ENCODE peak calls at places on chromosome 13, in nine cellular contexts. One of them, this sample, is unnamed.

GRCh38 chr13:36919206-36919832 is 719 bp downstream of the SMAD9 start:
- DNase-seq in thoracic aorta: peak
- DNase-seq in cardiac muscle cell: peak
- DNase-seq in breast epithelium: no peak
- DNase-seq in suprapubic skin: no peak
- DNase-seq in mucosa of descending colon: peak
- DNase-seq in BJ: no peak
- DNase-seq in aorta: peak
- DNase-seq in esophagus squamous epithelium: no peak
- DNase-seq in this sample: peak

GRCh38 chr13:47126432-47126831 is 229.6 kb upstream of the HTR2A start:
- DNase-seq in esophagus squamous epithelium: no peak
- DNase-seq in BJ: no peak
- DNase-seq in cardiac muscle cell: peak
- DNase-seq in thoracic aorta: no peak
- DNase-seq in aorta: no peak
- DNase-seq in suprapubic skin: no peak
- DNase-seq in mucosa of descending colon: no peak
- DNase-seq in breast epithelium: no peak
- DNase-seq in this sample: no peak

GRCh38 chr13:110361365-110361911 is 54.4 kb downstream of the COL4A2 start:
- DNase-seq in cardiac muscle cell: peak
- DNase-seq in esophagus squamous epithelium: no peak
- DNase-seq in breast epithelium: no peak
- DNase-seq in mucosa of descending colon: no peak
- DNase-seq in BJ: no peak
- DNase-seq in thoracic aorta: peak
- DNase-seq in aorta: peak
- DNase-seq in suprapubic skin: peak
- DNase-seq in this sample: peak

GRCh38 chr13:74040200-74040599 is 94.0 kb downstream of the KLF12 start:
- DNase-seq in BJ: no peak
- DNase-seq in breast epithelium: no peak
- DNase-seq in cardiac muscle cell: peak
- DNase-seq in mucosa of descending colon: peak
- DNase-seq in thoracic aorta: no peak
- DNase-seq in aorta: no peak
- DNase-seq in suprapubic skin: no peak
- DNase-seq in esophagus squamous epithelium: no peak
- DNase-seq in this sample: peak

GRCh38 chr13:20968745-20969144 is 66.2 kb upstream of the XPO4 start:
- DNase-seq in breast epithelium: no peak
- DNase-seq in BJ: no peak
- DNase-seq in thoracic aorta: no peak
- DNase-seq in suprapubic skin: no peak
- DNase-seq in esophagus squamous epithelium: no peak
- DNase-seq in mucosa of descending colon: no peak
- DNase-seq in aorta: no peak
- DNase-seq in cardiac muscle cell: no peak
- DNase-seq in this sample: no peak

GRCh38 chr13:96900992-96901391 is 93.3 kb downstream of the OXGR1 start:
- DNase-seq in aorta: no peak
- DNase-seq in mucosa of descending colon: no peak
- DNase-seq in cardiac muscle cell: no peak
- DNase-seq in breast epithelium: no peak
- DNase-seq in esophagus squamous epithelium: no peak
- DNase-seq in suprapubic skin: no peak
- DNase-seq in BJ: no peak
- DNase-seq in thoracic aorta: no peak
- DNase-seq in this sample: no peak

GRCh38 chr13:110475550-110476219 is 85.8 kb downstream of the RAB20 start:
- DNase-seq in BJ: no peak
- DNase-seq in mucosa of descending colon: no peak
- DNase-seq in esophagus squamous epithelium: no peak
- DNase-seq in thoracic aorta: no peak
- DNase-seq in suprapubic skin: no peak
- DNase-seq in cardiac muscle cell: no peak
- DNase-seq in aorta: no peak
- DNase-seq in breast epithelium: no peak
- DNase-seq in this sample: no peak

GRCh38 chr13:64278493-64278892 is 2862.8 kb upstream of the PCDH20 start:
- DNase-seq in suprapubic skin: no peak
- DNase-seq in thoracic aorta: no peak
- DNase-seq in esophagus squamous epithelium: no peak
- DNase-seq in aorta: no peak
- DNase-seq in mucosa of descending colon: no peak
- DNase-seq in breast epithelium: no peak
- DNase-seq in cardiac muscle cell: peak
- DNase-seq in BJ: peak
- DNase-seq in this sample: no peak

GRCh38 chr13:110442946-110443632 is 118.4 kb downstream of the RAB20 start:
- DNase-seq in esophagus squamous epithelium: no peak
- DNase-seq in cardiac muscle cell: peak
- DNase-seq in breast epithelium: no peak
- DNase-seq in BJ: no peak
- DNase-seq in mucosa of descending colon: no peak
- DNase-seq in aorta: no peak
- DNase-seq in thoracic aorta: no peak
- DNase-seq in suprapubic skin: no peak
- DNase-seq in this sample: no peak

GRCh38 chr13:110888390-110888789 is 26.5 kb downstream of the ANKRD10 start:
- DNase-seq in suprapubic skin: no peak
- DNase-seq in BJ: no peak
- DNase-seq in cardiac muscle cell: no peak
- DNase-seq in mucosa of descending colon: no peak
- DNase-seq in breast epithelium: no peak
- DNase-seq in thoracic aorta: no peak
- DNase-seq in esophagus squamous epithelium: no peak
- DNase-seq in aorta: no peak
- DNase-seq in this sample: no peak

GRCh38 chr13:89925107-89925506 is 1422.4 kb upstream of the MIR17HG start:
- DNase-seq in BJ: no peak
- DNase-seq in cardiac muscle cell: peak
- DNase-seq in aorta: no peak
- DNase-seq in suprapubic skin: no peak
- DNase-seq in esophagus squamous epithelium: no peak
- DNase-seq in mucosa of descending colon: peak
- DNase-seq in thoracic aorta: no peak
- DNase-seq in breast epithelium: no peak
- DNase-seq in this sample: no peak

GRCh38 chr13:39684531-39685137 is 29.2 kb downstream of the COG6 start:
- DNase-seq in mucosa of descending colon: no peak
- DNase-seq in cardiac muscle cell: peak
- DNase-seq in suprapubic skin: no peak
- DNase-seq in breast epithelium: no peak
- DNase-seq in aorta: no peak
- DNase-seq in BJ: peak
- DNase-seq in esophagus squamous epithelium: no peak
- DNase-seq in thoracic aorta: no peak
- DNase-seq in this sample: no peak

GRCh38 chr13:49865174-49865573 is 71.0 kb downstream of the SPRYD7 start:
- DNase-seq in esophagus squamous epithelium: no peak
- DNase-seq in cardiac muscle cell: no peak
- DNase-seq in mucosa of descending colon: no peak
- DNase-seq in breast epithelium: no peak
- DNase-seq in aorta: no peak
- DNase-seq in thoracic aorta: no peak
- DNase-seq in suprapubic skin: no peak
- DNase-seq in BJ: no peak
- DNase-seq in this sample: no peak

GRCh38 chr13:49855930-49856329 is 63.4 kb upstream of the KPNA3 start:
- DNase-seq in thoracic aorta: no peak
- DNase-seq in suprapubic skin: no peak
- DNase-seq in breast epithelium: no peak
- DNase-seq in mucosa of descending colon: no peak
- DNase-seq in aorta: no peak
- DNase-seq in esophagus squamous epithelium: no peak
- DNase-seq in BJ: no peak
- DNase-seq in cardiac muscle cell: no peak
- DNase-seq in this sample: no peak

GRCh38 chr13:49858183-49858856 is 65.8 kb upstream of the KPNA3 start:
- DNase-seq in thoracic aorta: no peak
- DNase-seq in mucosa of descending colon: no peak
- DNase-seq in suprapubic skin: no peak
- DNase-seq in cardiac muscle cell: peak
- DNase-seq in esophagus squamous epithelium: no peak
- DNase-seq in aorta: no peak
- DNase-seq in breast epithelium: no peak
- DNase-seq in BJ: peak
- DNase-seq in this sample: no peak

DNA sequence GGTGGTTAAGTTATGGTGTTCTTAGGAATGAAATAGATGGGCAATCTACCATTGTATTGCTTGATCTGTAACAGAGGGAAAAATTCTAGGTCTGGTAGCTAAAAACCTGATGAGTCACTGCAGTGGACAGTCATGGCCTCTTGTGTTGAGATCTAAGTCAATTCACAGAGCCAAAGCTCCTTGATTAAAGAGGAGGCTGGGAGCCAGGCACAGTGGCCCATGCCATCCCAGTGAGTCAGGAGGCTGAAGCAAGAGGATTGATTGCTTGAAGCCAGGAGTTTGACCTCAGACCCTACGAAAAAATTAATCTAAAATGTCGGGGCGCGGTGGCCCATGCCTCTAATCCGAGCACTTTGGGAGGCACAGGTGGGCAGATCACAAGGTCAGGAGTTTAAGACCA is 67.1 kb upstream of the KPNA3 start:
- DNase-seq in BJ: peak
- DNase-seq in thoracic aorta: no peak
- DNase-seq in suprapubic skin: no peak
- DNase-seq in esophagus squamous epithelium: no peak
- DNase-seq in mucosa of descending colon: no peak
- DNase-seq in aorta: no peak
- DNase-seq in breast epithelium: no peak
- DNase-seq in cardiac muscle cell: peak
- DNase-seq in this sample: no peak
- H3K4me3 ChIP-seq in BJ: no peak
- H3K4me3 ChIP-seq in thoracic aorta: no peak
- H3K4me3 ChIP-seq in suprapubic skin: no peak
- H3K4me3 ChIP-seq in esophagus squamous epithelium: no peak
- H3K4me3 ChIP-seq in mucosa of descending colon: no peak
- H3K4me3 ChIP-seq in aorta: no peak
- H3K4me3 ChIP-seq in breast epithelium: no peak
- H3K4me3 ChIP-seq in cardiac muscle cell: no peak
- H3K4me3 ChIP-seq in this sample: no peak

GRCh38 chr13:114166381-114167131 is 12.5 kb upstream of the CFAP97D2 start:
- DNase-seq in breast epithelium: no peak
- DNase-seq in thoracic aorta: no peak
- DNase-seq in BJ: no peak
- DNase-seq in esophagus squamous epithelium: no peak
- DNase-seq in mucosa of descending colon: no peak
- DNase-seq in cardiac muscle cell: no peak
- DNase-seq in aorta: peak
- DNase-seq in suprapubic skin: no peak
- DNase-seq in this sample: peak
- H3K4me3 ChIP-seq in breast epithelium: peak
- H3K4me3 ChIP-seq in thoracic aorta: peak
- H3K4me3 ChIP-seq in BJ: no peak
- H3K4me3 ChIP-seq in esophagus squamous epithelium: no peak
- H3K4me3 ChIP-seq in mucosa of descending colon: no peak
- H3K4me3 ChIP-seq in cardiac muscle cell: no peak
- H3K4me3 ChIP-seq in aorta: no peak
- H3K4me3 ChIP-seq in suprapubic skin: no peak
- H3K4me3 ChIP-seq in this sample: no peak

GRCh38 chr13:80338781-80339577 is 1.9 kb downstream of the SPRY2 start:
- DNase-seq in BJ: peak
- DNase-seq in mucosa of descending colon: peak
- DNase-seq in esophagus squamous epithelium: peak
- DNase-seq in breast epithelium: peak
- DNase-seq in suprapubic skin: peak
- DNase-seq in aorta: peak
- DNase-seq in thoracic aorta: peak
- DNase-seq in cardiac muscle cell: peak
- DNase-seq in this sample: peak

GRCh38 chr13:80337011-80337688 is 3.8 kb downstream of the SPRY2 start:
- DNase-seq in cardiac muscle cell: peak
- DNase-seq in aorta: no peak
- DNase-seq in mucosa of descending colon: peak
- DNase-seq in esophagus squamous epithelium: no peak
- DNase-seq in breast epithelium: no peak
- DNase-seq in suprapubic skin: no peak
- DNase-seq in thoracic aorta: no peak
- DNase-seq in BJ: no peak
- DNase-seq in this sample: no peak

GRCh38 chr13:80336335-80336734 is 4.6 kb downstream of the SPRY2 start:
- DNase-seq in esophagus squamous epithelium: no peak
- DNase-seq in thoracic aorta: no peak
- DNase-seq in aorta: no peak
- DNase-seq in suprapubic skin: no peak
- DNase-seq in cardiac muscle cell: peak
- DNase-seq in mucosa of descending colon: no peak
- DNase-seq in breast epithelium: no peak
- DNase-seq in BJ: no peak
- DNase-seq in this sample: no peak

GRCh38 chr13:80339578-80339840 is 1.4 kb downstream of the SPRY2 start:
- DNase-seq in aorta: no peak
- DNase-seq in mucosa of descending colon: no peak
- DNase-seq in esophagus squamous epithelium: no peak
- DNase-seq in thoracic aorta: no peak
- DNase-seq in breast epithelium: no peak
- DNase-seq in cardiac muscle cell: no peak
- DNase-seq in suprapubic skin: no peak
- DNase-seq in BJ: no peak
- DNase-seq in this sample: no peak

GRCh38 chr13:80337706-80338105 is 3.2 kb downstream of the SPRY2 start:
- DNase-seq in BJ: no peak
- DNase-seq in aorta: no peak
- DNase-seq in thoracic aorta: no peak
- DNase-seq in mucosa of descending colon: no peak
- DNase-seq in suprapubic skin: no peak
- DNase-seq in breast epithelium: no peak
- DNase-seq in esophagus squamous epithelium: no peak
- DNase-seq in cardiac muscle cell: peak
- DNase-seq in this sample: no peak
- H3K4me3 ChIP-seq in BJ: peak
- H3K4me3 ChIP-seq in aorta: peak
- H3K4me3 ChIP-seq in thoracic aorta: peak
- H3K4me3 ChIP-seq in mucosa of descending colon: no peak
- H3K4me3 ChIP-seq in suprapubic skin: peak
- H3K4me3 ChIP-seq in breast epithelium: peak
- H3K4me3 ChIP-seq in esophagus squamous epithelium: peak
- H3K4me3 ChIP-seq in cardiac muscle cell: peak
- H3K4me3 ChIP-seq in this sample: peak

DNA sequence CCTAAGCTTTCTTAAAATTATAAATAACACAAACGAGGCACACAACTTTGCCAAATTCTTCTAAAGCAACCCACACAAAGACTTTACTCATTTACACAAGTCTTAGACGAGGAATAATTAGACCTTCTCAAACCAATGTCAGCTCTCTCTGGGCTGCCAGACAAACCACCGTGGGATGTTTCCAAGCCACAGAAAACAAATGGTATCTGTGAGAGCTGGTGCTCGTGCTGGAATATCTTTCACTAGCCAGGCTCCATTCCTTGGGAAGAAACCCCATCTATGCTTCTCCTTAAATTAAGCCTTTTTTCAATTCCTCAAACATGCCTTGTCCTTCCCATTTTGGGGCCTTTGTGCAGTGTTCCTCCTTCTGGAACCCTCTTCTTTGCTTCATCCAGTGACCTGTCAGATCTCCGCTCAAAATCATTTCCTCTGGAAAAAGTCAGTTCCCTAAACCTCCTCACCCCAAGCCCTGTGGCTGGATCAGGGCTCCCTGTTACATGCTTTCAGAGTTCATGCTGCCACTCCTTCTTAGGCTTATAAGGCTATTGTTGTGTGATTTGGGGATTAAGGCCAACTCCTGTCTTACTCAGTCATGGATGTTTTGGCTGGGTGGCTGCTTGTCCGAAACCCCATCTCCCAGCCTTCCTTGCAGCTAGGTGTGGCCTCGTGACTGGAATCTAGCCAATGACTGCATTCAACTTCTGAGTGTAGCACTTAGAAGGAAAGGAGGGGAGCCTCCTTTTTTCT is 64.2 kb upstream of the GTF2F2 start:
- DNase-seq in suprapubic skin: no peak
- DNase-seq in breast epithelium: no peak
- DNase-seq in esophagus squamous epithelium: no peak
- DNase-seq in thoracic aorta: no peak
- DNase-seq in mucosa of descending colon: no peak
- DNase-seq in aorta: no peak
- DNase-seq in cardiac muscle cell: peak
- DNase-seq in BJ: no peak
- DNase-seq in this sample: peak
- H3K4me3 ChIP-seq in suprapubic skin: no peak
- H3K4me3 ChIP-seq in breast epithelium: no peak
- H3K4me3 ChIP-seq in esophagus squamous epithelium: peak
- H3K4me3 ChIP-seq in thoracic aorta: peak
- H3K4me3 ChIP-seq in mucosa of descending colon: no peak
- H3K4me3 ChIP-seq in aorta: no peak
- H3K4me3 ChIP-seq in cardiac muscle cell: no peak
- H3K4me3 ChIP-seq in BJ: no peak
- H3K4me3 ChIP-seq in this sample: no peak